ENCODE peak calls at places on chromosomes 6 and 20, in four cellular contexts. V is HepG2, H is GM12878, T is K562. D is an unnamed sample.

GRCh38 chr6:147119310-147119709 is 84.9 kb upstream of the STXBP5 start:
- DNase-seq in V (no peak), H (no peak), T (no peak), D (no peak)

GRCh38 chr20:58020656-58021454 is 207.6 kb downstream of the ANKRD60 start:
- DNase-seq in V (no peak), H (no peak), T (no peak), D (no peak)

GRCh38 chr6:20377623-20378265 is 23.9 kb upstream of the E2F3 start:
- DNase-seq in V (no peak), H (no peak), T (no peak), D (no peak)

GRCh38 chr6:79077680-79078056 is 386 bp downstream of the PHIP start:
- DNase-seq in V (no peak), H (no peak), T (peak; percentile 64), D (peak; percentile 15)

GRCh38 chr6:15879372-15880261 is 216.8 kb upstream of the DTNBP1 start:
- DNase-seq in V (no peak), H (no peak), T (peak; percentile 71), D (no peak)

GRCh38 chr6:135141182-135141581 is 39.9 kb upstream of the MYB start:
- DNase-seq in V (no peak), H (no peak), T (no peak), D (no peak)

GRCh38 chr6:5261545-5262109 is 314 bp downstream of the FARS2 start:
- DNase-seq in V (no peak), H (no peak), T (no peak), D (no peak)

GRCh38 chr20:63972312-63973159 is 2.8 kb upstream of the ZNF512B start:
- DNase-seq in V (peak; percentile 69), H (no peak), T (no peak), D (no peak)

GRCh38 chr6:31972709-31973350 is 892 bp upstream of the DXO start:
- DNase-seq in V (no peak), H (no peak), T (peak; percentile 69), D (no peak)

GRCh38 chr6:42777126-42777822 is 4.6 kb upstream of the BICRAL start:
- DNase-seq in V (peak; percentile 53), H (peak; percentile 83), T (no peak), D (no peak)

GRCh38 chr6:24864345-24864744 is 65.6 kb upstream of the ARMH2 start:
- DNase-seq in V (no peak), H (no peak), T (no peak), D (no peak)

GRCh38 chr20:10648651-10649050 is 25.1 kb downstream of the JAG1 start:
- DNase-seq in V (no peak), H (peak; percentile 28), T (no peak), D (no peak)

GRCh38 chr6:121620002-121620740 is 184.7 kb downstream of the GJA1 start:
- DNase-seq in V (no peak), H (no peak), T (no peak), D (no peak)

GRCh38 chr6:138493413-138493812 is 5.9 kb downstream of the NHSL1 start:
- DNase-seq in V (no peak), H (no peak), T (no peak), D (no peak)

GRCh38 chr20:17587148-17587547 is 17.3 kb downstream of the DSTN start:
- DNase-seq in V (no peak), H (no peak), T (no peak), D (no peak)

GRCh38 chr6:132788658-132789397 is 9.6 kb downstream of the SLC18B1 start:
- DNase-seq in V (no peak), H (no peak), T (no peak), D (no peak)

GRCh38 chr6:77778527-77778926 is 125.7 kb downstream of the MEI4 start:
- DNase-seq in V (no peak), H (no peak), T (no peak), D (no peak)

GRCh38 chr6:123520208-123520607 is 116.5 kb downstream of the TRDN start:
- DNase-seq in V (no peak), H (no peak), T (no peak), D (no peak)

GRCh38 chr6:150622476-150622875 is 22.8 kb downstream of the PLEKHG1 start:
- DNase-seq in V (no peak), H (no peak), T (no peak), D (no peak)

GRCh38 chr6:150622941-150623874 is 23.5 kb downstream of the PLEKHG1 start:
- DNase-seq in V (no peak), H (peak; percentile 87), T (no peak), D (no peak)

GRCh38 chr6:150617496-150618460 is 18.1 kb downstream of the PLEKHG1 start:
- DNase-seq in V (no peak), H (no peak), T (no peak), D (no peak)

GRCh38 chr6:150620244-150620643 is 20.6 kb downstream of the PLEKHG1 start:
- DNase-seq in V (no peak), H (no peak), T (no peak), D (no peak)

DNA sequence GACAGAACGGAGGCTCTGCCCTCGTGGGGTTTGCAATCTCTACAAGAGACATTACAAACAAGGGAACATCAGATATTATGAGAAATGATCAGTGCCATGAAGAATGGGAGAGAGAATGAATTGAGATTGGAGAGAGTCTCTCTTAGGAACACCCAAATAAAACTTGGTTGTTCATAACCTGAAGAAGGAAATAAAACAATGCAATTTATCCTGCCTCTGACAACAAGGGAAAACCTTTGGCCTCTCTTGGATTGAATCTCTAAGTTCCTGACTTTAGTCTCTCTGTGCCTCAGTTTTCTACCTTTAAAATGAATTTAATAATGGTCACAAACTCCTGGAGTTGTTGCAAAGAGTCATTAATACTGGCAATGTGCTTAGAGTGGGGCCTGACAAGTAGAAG is 21.1 kb downstream of the PLEKHG1 start:
- DNase-seq in V (no peak), H (no peak), T (no peak), D (no peak)
- H3K4me2 ChIP-seq in V (no peak overlapping the region), H (no peak overlapping the region), T (no peak overlapping the region), D (no peak overlapping the region)

GRCh38 chr6:6414946-6415345 is 94.5 kb upstream of the F13A1 start:
- DNase-seq in V (no peak), H (no peak), T (no peak), D (no peak)

GRCh38 chr6:6418421-6418820 is 98.0 kb upstream of the F13A1 start:
- DNase-seq in V (no peak), H (no peak), T (no peak), D (no peak)

DNA sequence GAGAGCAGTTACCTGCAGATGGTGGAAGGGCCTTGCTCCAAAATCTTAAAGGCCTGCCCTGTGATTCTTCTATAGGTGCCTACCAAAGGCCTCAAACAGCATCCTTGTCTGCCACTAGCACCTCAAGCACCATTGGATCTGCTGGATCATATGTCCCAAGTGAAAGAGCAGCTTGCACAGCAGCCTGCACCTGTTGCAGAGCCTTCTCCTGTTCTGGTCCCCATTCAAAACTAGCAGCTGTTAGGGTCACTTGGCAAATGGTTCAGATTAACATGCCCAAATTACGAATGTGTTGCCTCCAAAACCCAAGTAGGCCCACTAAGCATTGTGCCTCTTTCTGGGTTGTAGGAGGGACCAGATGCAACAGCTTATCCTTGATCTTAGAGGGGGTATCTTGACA is 99.6 kb upstream of the F13A1 start:
- DNase-seq in V (no peak), H (no peak), T (no peak), D (no peak)
- TF ChIP-seq POLR2AphosphoS2 in V (no peak), H (no peak), T (no peak), D (no peak)

GRCh38 chr6:168541307-168541706 is 100.3 kb downstream of the SMOC2 start:
- DNase-seq in V (no peak), H (no peak), T (no peak), D (no peak)
- H3K4me2 ChIP-seq in V (no peak overlapping the region), H (no peak overlapping the region), T (no peak overlapping the region), D (no peak overlapping the region)

GRCh38 chr20:2311329-2311728 is 15.5 kb downstream of the TGM3 start:
- DNase-seq in V (no peak), H (no peak), T (no peak), D (no peak)

GRCh38 chr20:2316847-2317495 is 21.2 kb downstream of the TGM3 start:
- DNase-seq in V (no peak), H (no peak), T (no peak), D (no peak)

GRCh38 chr20:2315440-2315778 is 19.6 kb downstream of the TGM3 start:
- DNase-seq in V (no peak), H (no peak), T (no peak), D (no peak)

GRCh38 chr20:2312876-2313275 is 17.1 kb downstream of the TGM3 start:
- DNase-seq in V (no peak), H (no peak), T (no peak), D (no peak)

DNA sequence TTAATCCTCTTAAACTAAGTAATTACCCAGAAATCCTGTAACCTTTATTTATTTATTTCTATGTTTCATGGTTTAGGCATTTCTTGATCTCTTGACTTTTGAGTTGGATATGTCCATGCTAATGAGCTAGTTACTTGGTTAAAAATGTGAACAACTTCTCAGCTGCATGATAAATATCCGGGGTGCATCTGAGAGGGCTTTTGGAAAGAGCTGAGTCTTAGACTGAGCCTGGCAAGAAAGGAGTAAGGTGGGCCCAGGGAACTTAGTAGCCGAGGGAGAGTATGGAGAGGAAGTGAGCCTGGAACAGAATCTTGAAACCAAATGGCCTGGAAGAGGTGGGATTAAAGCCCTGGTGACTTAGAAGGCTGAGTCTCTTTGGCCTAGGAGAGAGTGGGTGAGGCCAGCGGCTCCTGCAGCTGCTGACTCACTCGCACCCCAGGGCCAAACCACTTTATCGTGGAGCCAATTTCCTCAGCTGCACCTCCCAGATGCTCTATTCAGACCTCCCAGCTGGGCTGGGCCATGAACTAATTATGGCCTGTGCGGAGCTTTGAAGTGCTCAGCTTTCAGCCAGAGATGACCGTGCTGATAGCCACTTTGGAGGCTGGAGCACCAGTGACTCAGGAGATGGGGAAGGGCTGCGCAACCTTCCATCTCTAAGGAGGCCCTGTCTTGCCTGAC is 19.1 kb downstream of the TGM3 start:
- DNase-seq in V (no peak), H (no peak), T (peak; percentile 91), D (no peak)
- TF ChIP-seq POLR2AphosphoS2 in V (no peak), H (no peak), T (no peak), D (no peak)

GRCh38 chr6:142440603-142441293 is 138.9 kb downstream of the ADGRG6 start:
- DNase-seq in V (no peak), H (no peak), T (no peak), D (no peak)
- H3K4me2 ChIP-seq in V (no peak overlapping the region), H (no peak overlapping the region), T (no peak overlapping the region), D (no peak overlapping the region)

GRCh38 chr20:37567671-37568588 is 40.3 kb upstream of the BLCAP start:
- DNase-seq in V (no peak), H (no peak), T (peak; percentile 50), D (no peak)
- TF ChIP-seq POLR2AphosphoS2 in V (no peak), H (no peak), T (no peak), D (no peak)

GRCh38 chr20:50306478-50307423 is 116.1 kb downstream of the CEBPB start:
- DNase-seq in V (no peak), H (no peak), T (no peak), D (no peak)
- H3K4me2 ChIP-seq in V (peak overlapping the region; percentile 97), H (no peak overlapping the region), T (peak overlapping the region; percentile 28), D (peak overlapping the region; percentile 59)

DNA sequence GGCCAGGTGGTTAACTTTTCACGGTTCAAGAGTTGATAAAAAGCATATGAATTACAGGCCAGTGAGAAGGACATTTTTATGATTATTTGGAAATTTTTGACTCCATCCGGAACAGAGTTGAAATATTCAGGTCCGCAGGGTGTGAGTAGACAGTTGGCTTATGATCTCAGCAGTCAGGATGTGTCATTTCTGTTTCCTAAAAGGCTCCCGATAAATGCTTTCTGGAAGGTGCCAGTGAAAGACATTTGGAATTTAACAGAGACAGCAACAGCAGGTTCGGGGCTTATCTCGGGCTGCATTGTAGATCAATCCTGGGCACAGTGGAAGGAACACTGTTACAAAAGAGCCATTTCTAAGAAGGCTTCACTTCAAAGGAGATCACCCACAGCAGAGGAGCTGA is 934.5 kb downstream of the KIF16B start:
- DNase-seq in V (no peak), H (no peak), T (no peak), D (no peak)
- TF ChIP-seq POLR2AphosphoS2 in V (no peak), H (no peak), T (no peak), D (no peak)

D was measured in A549.